ENCODE peak calls at places on chromosomes 11 and 22, in nine cellular contexts. O is HTR-8/SVneo, I is pulmonary artery endothelial cell, G is epithelial cell of esophagus, L is DND-41, T is hippocampal formation, A is retinal pigment epithelial cell, K is nephron progenitor cell, Y is anterior cingulate cortex. R is an unnamed sample.

GRCh38 chr11:244376-244775 is 7.6 kb downstream of the PSMD13 start:
- DNase-seq in O (no peak), I (no peak), G (no peak), L (no peak), T (no peak), A (no peak), K (no peak), Y (no peak), R (no peak)

GRCh38 chr22:36546932-36547331 is 18.0 kb upstream of the EIF3D start:
- DNase-seq in O (peak; percentile 23), I (no peak), G (peak; percentile 93), L (no peak), T (no peak), A (no peak), K (no peak), Y (no peak), R (no peak)

GRCh38 chr22:19291218-19291579 is 320 bp downstream of the CLTCL1 start:
- DNase-seq in O (no peak), I (no peak), G (peak; percentile 34), L (peak; percentile 48), T (peak; percentile 22), A (no peak), K (peak; percentile 57), Y (no peak), R (peak; percentile 88)

GRCh38 chr11:107704432-107704831 is 7.4 kb downstream of the SLN start:
- DNase-seq in O (no peak), I (no peak), G (peak; percentile 64), L (no peak), T (no peak), A (no peak), K (no peak), Y (no peak), R (no peak)

GRCh38 chr22:37565830-37566229 is 5.5 kb downstream of the CDC42EP1 start:
- DNase-seq in O (no peak), I (no peak), G (no peak), L (no peak), T (no peak), A (no peak), K (no peak), Y (no peak), R (no peak)

GRCh38 chr11:10540546-10540914 is 457 bp downstream of the RNF141 start:
- DNase-seq in O (peak; percentile 23), I (no peak), G (peak; percentile 52), L (no peak), T (no peak), A (no peak), K (no peak), Y (no peak), R (peak; percentile 39)

GRCh38 chr11:61753672-61754071 is 1.2 kb downstream of the MYRF start:
- DNase-seq in O (no peak), I (no peak), G (no peak), L (no peak), T (no peak), A (no peak), K (no peak), Y (no peak), R (no peak)

GRCh38 chr22:39332441-39333064 is 13.1 kb upstream of the RPL3 start:
- DNase-seq in O (no peak), I (no peak), G (no peak), L (no peak), T (no peak), A (peak; percentile 83), K (no peak), Y (no peak), R (no peak)

GRCh38 chr22:43013355-43014061 is 1.4 kb downstream of the PACSIN2 start:
- DNase-seq in O (no peak), I (no peak), G (no peak), L (no peak), T (no peak), A (no peak), K (no peak), Y (no peak), R (no peak)

GRCh38 chr11:2778630-2779498 is 79.1 kb upstream of the KCNQ1OT1 start:
- DNase-seq in O (no peak), I (no peak), G (peak; percentile 76), L (no peak), T (peak; percentile 79), A (peak; percentile 86), K (no peak), Y (peak; percentile 65), R (peak; percentile 93)

GRCh38 chr11:77789731-77790476 is 30.6 kb downstream of the RSF1 start:
- DNase-seq in O (no peak), I (no peak), G (no peak), L (no peak), T (no peak), A (no peak), K (no peak), Y (no peak), R (no peak)

GRCh38 chr11:72114570-72114969 is 2.1 kb upstream of the ANAPC15 start:
- DNase-seq in O (no peak), I (no peak), G (peak; percentile 87), L (no peak), T (no peak), A (no peak), K (no peak), Y (no peak), R (no peak)

GRCh38 chr22:41650821-41651220 is 29.7 kb downstream of the XRCC6 start:
- DNase-seq in O (no peak), I (no peak), G (no peak), L (no peak), T (no peak), A (no peak), K (no peak), Y (no peak), R (no peak)

R was measured in K562.